ENCODE peak calls at places on chromosomes 2 and 18, in five cellular contexts. A, W, N, M and Y are unnamed samples. For H3K9me3, the result is how much of the 10 kb centered on the place peaks cover.

GRCh38 chr2:15506231-15506819 is 54.8 kb downstream of the NBAS start:
- DNase-seq in A (no peak), W (no peak), N (peak), M (no peak), Y (no peak)

GRCh38 chr2:26535663-26536275 is 57.8 kb upstream of the OTOF start:
- DNase-seq in A (no peak), W (no peak), N (no peak), M (no peak), Y (no peak)

GRCh38 chr2:108613261-108614042 is 79.2 kb downstream of the LIMS1 start:
- DNase-seq in A (no peak), W (no peak), N (no peak), M (no peak), Y (no peak)

GRCh38 chr2:172427256-172427989 is at the start of gene ITGA6:
- DNase-seq in A (no peak), W (peak), N (peak), M (peak), Y (peak)

GRCh38 chr2:226439337-226439736 is 360.3 kb downstream of the IRS1 start:
- DNase-seq in A (peak), W (no peak), N (no peak), M (no peak), Y (peak)

GRCh38 chr2:118492335-118492734 is 355.1 kb downstream of the EN1 start:
- DNase-seq in A (no peak), W (peak), N (no peak), M (peak), Y (no peak)

GRCh38 chr2:23287250-23287704 is 97.7 kb upstream of the KLHL29 start:
- DNase-seq in A (no peak), W (no peak), N (peak), M (no peak), Y (no peak)

GRCh38 chr18:28824183-28824574 is 647.2 kb upstream of the CDH2 start:
- DNase-seq in A (no peak), W (no peak), N (no peak), M (no peak), Y (no peak)

GRCh38 chr2:54499666-54500065 is 43.5 kb downstream of the SPTBN1 start:
- DNase-seq in A (peak), W (no peak), N (no peak), M (peak), Y (no peak)

GRCh38 chr2:75493230-75493629 is 67.5 kb downstream of the EVA1A start:
- DNase-seq in A (no peak), W (no peak), N (no peak), M (no peak), Y (no peak)

GRCh38 chr2:8314063-8314462 is 367.8 kb upstream of the ID2 start:
- DNase-seq in A (no peak), W (no peak), N (no peak), M (no peak), Y (no peak)

GRCh38 chr2:12881952-12882351 is 165.2 kb downstream of the TRIB2 start:
- DNase-seq in A (no peak), W (no peak), N (no peak), M (no peak), Y (no peak)

GRCh38 chr18:54140641-54141040 is 83.8 kb downstream of the MBD2 start:
- DNase-seq in A (no peak), W (no peak), N (peak), M (no peak), Y (no peak)

GRCh38 chr18:902179-902718 is 2.4 kb upstream of the ADCYAP1 start:
- DNase-seq in A (no peak), W (peak), N (peak), M (peak), Y (no peak)

GRCh38 chr18:905948-906415 is 1.3 kb downstream of the ADCYAP1 start:
- DNase-seq in A (no peak), W (no peak), N (no peak), M (no peak), Y (no peak)

GRCh38 chr18:905307-905947 is 756 bp downstream of the ADCYAP1 start:
- DNase-seq in A (no peak), W (no peak), N (no peak), M (no peak), Y (no peak)

GRCh38 chr18:903703-904102 is 968 bp upstream of the ADCYAP1 start:
- DNase-seq in A (peak), W (no peak), N (peak), M (peak), Y (peak)

DNA sequence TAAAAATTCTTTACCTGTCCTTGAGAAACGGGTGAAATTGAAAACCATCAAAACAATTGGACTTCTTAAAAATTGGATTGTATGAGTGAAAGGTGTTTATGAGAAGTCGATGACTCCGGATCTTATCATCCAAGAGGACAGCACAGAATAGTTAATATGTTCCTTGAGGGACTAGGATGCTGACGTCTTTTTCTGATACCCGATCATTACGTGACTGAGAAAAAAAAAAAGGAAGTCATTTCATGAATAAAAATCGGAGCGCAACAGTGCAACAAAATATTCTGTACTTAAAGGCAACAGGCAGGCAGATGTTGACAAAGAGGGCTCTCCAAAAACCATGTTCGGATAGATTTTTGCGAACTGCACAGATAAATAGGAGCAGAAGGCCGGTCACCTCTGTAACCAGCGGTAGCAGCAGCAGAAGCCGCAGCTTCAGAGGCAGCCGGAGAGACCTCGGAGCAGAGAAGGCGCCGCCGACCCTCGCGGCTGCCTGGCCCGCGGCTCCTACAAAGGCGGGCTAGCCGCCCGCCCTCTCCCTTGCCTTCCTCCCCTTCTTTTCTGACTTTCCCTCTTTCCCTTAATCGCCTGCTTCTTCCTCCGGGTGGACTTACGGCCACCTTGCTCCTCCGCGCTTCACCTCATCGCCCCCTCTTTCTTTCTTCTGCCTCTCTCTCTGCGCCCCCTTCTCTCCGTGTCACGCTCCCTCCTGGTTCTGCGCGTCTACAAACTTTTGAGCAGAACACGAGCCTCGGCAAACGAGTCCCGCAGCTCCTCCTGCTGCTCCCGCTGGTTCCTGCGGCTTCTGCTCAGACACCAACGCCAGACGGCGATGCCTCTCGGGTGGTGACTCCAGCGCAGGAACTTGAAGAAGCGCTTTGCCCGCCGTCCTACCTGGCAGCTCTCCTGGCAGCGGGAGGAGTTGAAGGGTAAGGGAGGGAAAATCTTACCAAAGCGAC is at the start of gene ADCYAP1:
- DNase-seq in A (no peak), W (no peak), N (peak), M (no peak), Y (no peak)
- TF ChIP-seq EZH2 in A (no peak), W (no peak), N (peak), M (peak), Y (no peak)

DNA sequence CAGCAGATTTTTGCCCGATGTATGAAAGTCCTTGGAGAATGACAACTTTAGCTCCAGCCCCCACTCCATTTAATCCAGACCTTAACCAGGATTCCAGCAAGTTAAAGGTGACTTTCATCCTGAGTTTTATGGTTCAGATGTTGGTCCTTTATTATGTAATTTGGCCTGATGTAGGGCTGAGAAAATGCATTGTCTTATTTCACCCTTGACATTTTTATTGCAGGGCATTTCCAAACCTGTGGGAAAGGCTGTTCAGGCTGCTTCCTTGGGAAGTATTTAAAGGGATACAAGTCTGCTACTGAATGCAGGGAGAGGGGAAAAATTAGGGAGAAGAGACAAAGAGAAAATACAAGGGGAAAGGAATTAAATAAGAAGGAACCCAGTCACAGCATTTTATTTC is 48.8 kb downstream of the ASB1 start:
- DNase-seq in A (no peak), W (no peak), N (no peak), M (no peak), Y (no peak)
- H3K9me3 ChIP-seq in A (under half), W (under half), N (under half), M (under half), Y (under half)

GRCh38 chr2:45380131-45380836 is 230.8 kb downstream of the SRBD1 start:
- DNase-seq in A (no peak), W (no peak), N (peak), M (peak), Y (no peak)
- H3K27ac ChIP-seq in A (no peak), W (no peak), N (no peak), M (peak), Y (no peak)

GRCh38 chr2:240728361-240728760 is 36.7 kb downstream of the AQP12A start:
- DNase-seq in A (no peak), W (no peak), N (no peak), M (no peak), Y (no peak)

GRCh38 chr2:240727439-240727838 is 35.8 kb downstream of the AQP12A start:
- DNase-seq in A (no peak), W (no peak), N (no peak), M (no peak), Y (no peak)

GRCh38 chr2:240726876-240727275 is 35.2 kb downstream of the AQP12A start:
- DNase-seq in A (no peak), W (no peak), N (no peak), M (no peak), Y (no peak)

GRCh38 chr2:240728827-240729226 is 37.2 kb downstream of the AQP12A start:
- DNase-seq in A (no peak), W (no peak), N (peak), M (no peak), Y (no peak)

DNA sequence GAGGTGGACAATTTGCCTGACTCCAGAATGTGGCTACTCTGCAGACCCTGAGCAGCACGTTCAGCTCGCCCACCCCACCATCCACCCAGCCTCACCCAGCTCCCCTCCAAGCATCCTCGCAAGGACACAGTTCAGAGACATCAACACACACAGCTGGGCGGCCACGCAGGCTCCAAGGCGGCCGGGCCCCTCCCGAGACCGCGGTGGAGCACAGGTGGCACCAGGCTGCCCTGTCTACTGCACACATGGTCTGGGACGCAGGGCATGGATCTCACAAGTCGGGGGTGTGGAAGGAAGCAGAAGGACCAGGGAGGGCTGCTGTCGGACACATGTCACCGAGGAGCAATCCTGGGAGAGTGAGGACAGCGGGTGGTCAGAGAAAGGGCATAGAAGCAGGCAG is 36.2 kb downstream of the AQP12A start:
- DNase-seq in A (no peak), W (no peak), N (no peak), M (no peak), Y (no peak)
- TF ChIP-seq EZH2 in A (no peak), W (no peak), N (no peak), M (no peak), Y (no peak)

DNA sequence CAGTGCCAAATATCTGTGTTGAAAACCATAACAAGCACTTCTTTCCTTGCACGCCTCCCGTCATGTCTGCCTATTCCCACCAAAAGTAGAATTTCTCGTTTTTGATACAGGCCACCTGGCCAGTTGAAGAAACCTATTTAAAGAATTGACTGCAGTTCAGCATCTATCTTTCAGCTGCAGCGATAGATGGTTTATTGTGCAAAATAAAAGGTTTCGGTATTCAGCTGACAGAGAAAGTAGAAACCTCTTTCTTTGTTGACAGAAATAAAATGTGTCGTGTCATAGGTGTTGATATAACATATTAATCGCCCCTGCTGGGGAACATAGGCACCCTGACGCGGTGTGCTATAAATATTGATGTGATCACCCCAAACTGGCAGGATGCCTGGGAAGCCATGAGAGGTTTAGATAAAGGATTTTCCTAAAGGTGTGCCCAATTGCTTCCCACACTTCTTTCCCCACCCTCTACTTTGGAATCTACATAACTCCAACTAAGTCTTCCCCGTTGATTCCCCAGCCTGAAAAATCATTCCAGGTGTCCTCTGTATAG is 570.4 kb downstream of the CCDC85A start:
- DNase-seq in A (no peak), W (no peak), N (no peak), M (no peak), Y (no peak)
- H3K9me3 ChIP-seq in A (under half), W (under half), N (under half), M (under half), Y (under half)

GRCh38 chr2:239329972-239330572 is 70.7 kb downstream of the HDAC4 start:
- DNase-seq in A (no peak), W (no peak), N (no peak), M (no peak), Y (peak)

GRCh38 chr2:239328306-239329191 is 72.3 kb downstream of the HDAC4 start:
- DNase-seq in A (no peak), W (no peak), N (peak), M (peak), Y (peak)

GRCh38 chr2:239330836-239331235 is 70.0 kb downstream of the HDAC4 start:
- DNase-seq in A (no peak), W (no peak), N (no peak), M (no peak), Y (no peak)

GRCh38 chr2:239329284-239329971 is 71.4 kb downstream of the HDAC4 start:
- DNase-seq in A (no peak), W (no peak), N (no peak), M (no peak), Y (peak)

GRCh38 chr2:239331560-239331959 is 69.3 kb downstream of the HDAC4 start:
- DNase-seq in A (no peak), W (no peak), N (no peak), M (no peak), Y (peak)
- H3K27ac ChIP-seq in A (no peak), W (no peak), N (no peak), M (no peak), Y (peak)

DNA sequence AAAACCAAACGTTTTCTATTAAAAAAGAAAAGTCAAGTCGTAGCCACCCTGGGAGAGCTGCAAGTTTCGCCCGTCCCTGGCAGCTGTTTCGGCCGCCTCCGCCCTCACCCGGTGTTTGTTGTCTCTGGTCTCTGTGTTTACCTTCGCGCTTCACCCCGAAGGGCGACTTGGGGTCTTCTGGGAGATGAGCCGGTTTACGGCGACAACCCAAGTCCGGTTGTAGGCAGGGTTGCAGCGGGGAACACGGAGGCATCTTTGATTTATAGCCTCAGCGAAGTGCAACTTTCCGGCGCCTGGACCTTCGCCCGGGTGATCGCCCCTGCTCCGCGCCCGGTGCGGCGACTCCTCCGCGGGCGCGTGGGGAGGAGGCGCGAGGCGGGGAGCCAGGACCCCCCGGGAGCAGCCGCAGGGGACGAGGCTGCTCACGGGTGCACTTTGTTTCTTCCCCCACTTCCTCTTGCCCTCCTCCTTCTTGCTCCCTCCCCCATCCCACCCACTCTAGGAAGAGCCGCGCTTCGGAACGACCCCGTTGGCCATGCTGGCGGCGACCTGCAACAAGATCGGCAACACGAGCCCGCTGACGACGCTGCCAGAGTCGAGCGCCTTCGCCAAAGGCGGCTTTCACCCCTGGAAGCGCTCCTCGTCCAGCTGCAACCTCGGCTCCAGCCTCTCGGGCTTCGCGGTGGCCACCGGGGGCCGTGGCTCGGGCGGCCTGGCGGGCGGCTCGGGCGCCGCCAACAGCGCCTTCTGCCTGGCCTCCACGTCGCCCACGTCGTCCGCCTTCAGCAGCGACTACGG is 1.1 kb downstream of the SP9 start:
- DNase-seq in A (no peak), W (no peak), N (peak), M (peak), Y (no peak)
- TF ChIP-seq EZH2 in A (no peak), W (no peak), N (no peak), M (peak), Y (no peak)

DNA sequence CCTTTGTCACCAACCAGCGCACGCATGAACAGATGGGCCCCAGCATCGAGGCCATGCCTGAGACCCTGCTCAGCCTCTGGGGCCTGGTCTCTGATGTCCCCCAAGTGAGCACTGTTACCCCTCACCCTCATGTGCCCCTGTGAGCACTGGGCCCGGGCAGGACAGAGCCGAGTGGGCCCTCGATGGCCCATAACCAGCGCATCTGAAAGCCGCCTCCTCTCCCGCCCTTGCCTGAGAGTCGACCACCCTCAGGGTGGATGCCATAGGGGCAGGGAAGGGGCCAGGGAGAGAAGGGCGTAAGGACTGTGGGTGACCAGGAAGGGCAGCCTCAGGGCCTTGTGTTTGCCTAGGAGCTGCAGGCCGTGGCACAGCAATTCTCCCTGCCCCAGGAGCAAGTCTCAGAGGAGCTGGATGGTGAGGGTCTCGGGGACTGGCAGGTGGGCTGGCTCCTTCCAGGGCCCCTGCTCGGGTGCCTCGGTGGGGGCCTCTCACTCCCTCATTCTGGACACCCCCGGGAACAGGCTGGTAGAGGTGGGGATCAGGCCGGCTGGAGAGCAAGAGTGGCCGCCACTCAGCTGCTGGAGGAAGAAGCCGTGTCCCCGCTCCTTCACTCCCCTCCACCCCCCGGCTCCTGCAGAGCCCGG is 2.1 kb downstream of the PROM2 start:
- DNase-seq in A (no peak), W (no peak), N (no peak), M (no peak), Y (no peak)
- H3K9me3 ChIP-seq in A (under half), W (under half), N (under half), M (under half), Y (under half)

GRCh38 chr2:105127288-105127915 is 89.5 kb downstream of the MRPS9 start:
- DNase-seq in A (no peak), W (no peak), N (no peak), M (no peak), Y (no peak)

GRCh38 chr2:105125920-105126319 is 88.1 kb downstream of the MRPS9 start:
- DNase-seq in A (no peak), W (no peak), N (no peak), M (no peak), Y (no peak)

GRCh38 chr2:105129722-105130232 is 91.9 kb downstream of the MRPS9 start:
- DNase-seq in A (no peak), W (no peak), N (no peak), M (no peak), Y (no peak)

GRCh38 chr2:105125428-105125827 is 87.6 kb downstream of the MRPS9 start:
- DNase-seq in A (no peak), W (peak), N (no peak), M (no peak), Y (no peak)

DNA sequence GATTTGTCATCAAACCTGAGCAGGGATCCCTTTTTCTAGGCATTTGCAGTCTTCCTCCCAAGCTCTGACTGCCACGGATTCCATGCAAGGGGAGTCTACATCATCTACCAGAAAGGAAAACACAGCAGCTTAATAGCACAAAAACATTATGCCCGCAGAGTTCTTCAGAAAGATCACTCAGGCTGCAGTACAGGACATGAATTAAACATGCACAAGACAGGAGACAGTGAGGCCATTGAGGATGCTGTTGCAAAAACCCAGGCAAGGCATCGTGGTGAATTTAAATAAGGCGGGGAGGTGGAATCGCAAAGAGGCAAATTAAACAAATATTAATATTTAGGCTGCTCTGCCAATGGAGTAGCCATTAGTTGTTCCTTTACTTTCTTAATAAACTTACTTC is 88.5 kb downstream of the MRPS9 start:
- DNase-seq in A (no peak), W (no peak), N (no peak), M (no peak), Y (no peak)
- H3K27ac ChIP-seq in A (no peak), W (no peak), N (no peak), M (no peak), Y (no peak)